ENCODE peak calls at places on chromosomes 6 and 20, in four cellular contexts. X is activated CD4-positive, alpha-beta T cell treated with anti-CD3 and anti-CD28 coated beads, Interleukin-2, amount 10 ng/mL, durations not matched to agents 7 days and 5 days; A is naive thymus-derived CD8-positive, alpha-beta T cell; Z is NCI-H2081. K is an unnamed sample.
A peak's percentile ranks its signal among the peaks of the same experiment; 100 is the strongest.

GRCh38 chr6:140490086-140490485 is 1115.6 kb upstream of the CITED2 start:
- DNase-seq in X (no peak), A (no peak), Z (no peak), K (no peak)

GRCh38 chr20:20440473-20440872 is 72.6 kb downstream of the INSM1 start:
- DNase-seq in X (no peak), A (no peak), Z (peak; percentile 82), K (no peak)

GRCh38 chr6:161660666-161661571 is 387.1 kb upstream of the AGPAT4 start:
- DNase-seq in X (no peak), A (no peak), Z (no peak), K (peak; percentile 19)

GRCh38 chr6:139679516-139680179 is 305.2 kb upstream of the CITED2 start:
- DNase-seq in X (no peak), A (no peak), Z (no peak), K (no peak)

GRCh38 chr6:169251371-169251802 is 2.3 kb downstream of the THBS2 start:
- DNase-seq in X (no peak), A (no peak), Z (no peak), K (no peak)

GRCh38 chr6:79868098-79868722 is 79.1 kb downstream of the ELOVL4 start:
- DNase-seq in X (peak; percentile 62), A (peak; percentile 44), Z (peak; percentile 87), K (peak; percentile 82)

GRCh38 chr20:40489886-40490285 is 199.2 kb downstream of the MAFB start:
- DNase-seq in X (no peak), A (no peak), Z (no peak), K (no peak)

GRCh38 chr6:3456794-3457709 is at the start of gene SLC22A23:
- DNase-seq in X (peak; percentile 70), A (peak; percentile 54), Z (peak; percentile 71), K (peak; percentile 30)

GRCh38 chr20:63056236-63057132 is 49.7 kb upstream of the BHLHE23 start:
- DNase-seq in X (peak; percentile 32), A (peak; percentile 28), Z (peak; percentile 29), K (peak; percentile 38)

GRCh38 chr20:46699651-46700359 is 9.6 kb upstream of the SLC2A10 start:
- DNase-seq in X (no peak), A (no peak), Z (no peak), K (no peak)

GRCh38 chr6:164097557-164098398 is 683.3 kb downstream of the QKI start:
- DNase-seq in X (no peak), A (no peak), Z (no peak), K (no peak)

GRCh38 chr6:95128439-95128838 is 448.9 kb upstream of the MANEA start:
- DNase-seq in X (no peak), A (no peak), Z (no peak), K (no peak)

GRCh38 chr6:101114703-101115102 is 233.6 kb upstream of the ASCC3 start:
- DNase-seq in X (no peak), A (no peak), Z (peak; percentile 48), K (peak; percentile 19)

GRCh38 chr6:29967379-29968010 is 25.2 kb downstream of the HLA-A start:
- DNase-seq in X (no peak), A (no peak), Z (peak; percentile 33), K (peak; percentile 53)

GRCh38 chr6:140041571-140042332 is 667.3 kb upstream of the CITED2 start:
- DNase-seq in X (no peak), A (no peak), Z (no peak), K (no peak)

GRCh38 chr6:170201361-170201760 is 89.5 kb downstream of the DLL1 start:
- DNase-seq in X (peak; percentile 2), A (no peak), Z (no peak), K (no peak)

GRCh38 chr6:1296542-1296941 is 15.4 kb upstream of the FOXQ1 start:
- DNase-seq in X (no peak), A (no peak), Z (no peak), K (no peak)

GRCh38 chr20:63118786-63119450 is 97.0 kb downstream of the YTHDF1 start:
- DNase-seq in X (no peak), A (no peak), Z (no peak), K (no peak)

GRCh38 chr6:43669050-43669921 is 18.3 kb downstream of the MRPS18A start:
- DNase-seq in X (no peak), A (no peak), Z (no peak), K (no peak)

GRCh38 chr6:153150767-153151440 is 19.8 kb upstream of the RGS17 start:
- DNase-seq in X (no peak), A (no peak), Z (no peak), K (no peak)

GRCh38 chr20:23049201-23049932 is at the start of gene THBD:
- DNase-seq in X (no peak), A (no peak), Z (no peak), K (no peak)

GRCh38 chr6:33702345-33702977 is 9.0 kb downstream of the UQCC2 start:
- DNase-seq in X (no peak), A (no peak), Z (no peak), K (no peak)

GRCh38 chr6:45901777-45902650 is 113.6 kb downstream of the CLIC5 start:
- DNase-seq in X (no peak), A (no peak), Z (no peak), K (no peak)

GRCh38 chr20:13200767-13201500 is 20.1 kb upstream of the ISM1 start:
- DNase-seq in X (no peak), A (no peak), Z (peak; percentile 91), K (no peak)

GRCh38 chr6:16758163-16758975 is 2.9 kb downstream of the ATXN1 start:
- DNase-seq in X (no peak), A (peak; percentile 37), Z (no peak), K (no peak)

GRCh38 chr20:32231847-32232246 is 24.2 kb downstream of the POFUT1 start:
- DNase-seq in X (peak; percentile 59), A (peak; percentile 31), Z (no peak), K (no peak)

GRCh38 chr6:152085533-152085932 is 278.1 kb downstream of the ESR1 start:
- DNase-seq in X (no peak), A (no peak), Z (no peak), K (no peak)

GRCh38 chr6:2766767-2767314 is 1.6 kb downstream of the WRNIP1 start:
- DNase-seq in X (no peak), A (no peak), Z (no peak), K (no peak)

GRCh38 chr6:131197716-131198115 is 62.4 kb downstream of the AKAP7 start:
- DNase-seq in X (peak; percentile 64), A (peak; percentile 39), Z (no peak), K (peak; percentile 94)

GRCh38 chr6:122645256-122645655 is 35.1 kb downstream of the PKIB start:
- DNase-seq in X (no peak), A (no peak), Z (peak; percentile 19), K (no peak)